ENCODE peak calls at places on chromosomes 1 and 21, in eight cellular contexts. T is stomach; D is prostate gland; O is PC-9; Q is IMR-90; A is heart right ventricle; M is CD8-positive, alpha-beta memory T cell; Z is spleen. L is an unnamed sample.
A peak's percentile ranks its signal among the peaks of the same experiment; 100 is the strongest.

GRCh38 chr1:178749581-178750166 is 24.6 kb downstream of the RALGPS2 start:
- DNase-seq in A (no peak), Z (no peak), Q (no peak), D (no peak), M (no peak), O (no peak), T (no peak), L (no peak)

GRCh38 chr1:201214461-201214860 is 23.8 kb downstream of the IGFN1 start:
- DNase-seq in Z (peak; percentile 21), O (no peak), A (no peak), M (no peak), D (no peak), Q (no peak), T (peak; percentile 7), L (no peak)

GRCh38 chr1:1883092-1883858 is 7.6 kb downstream of the GNB1 start:
- DNase-seq in A (no peak), T (no peak), M (no peak), O (no peak), D (no peak), Z (no peak), Q (no peak), L (no peak)

GRCh38 chr1:181318022-181318857 is 165.1 kb upstream of the CACNA1E start:
- DNase-seq in O (no peak), T (no peak), Q (no peak), D (no peak), A (no peak), Z (no peak), M (peak; percentile 24), L (no peak)

GRCh38 chr21:43188712-43189151 is 19.9 kb downstream of the CRYAA start:
- DNase-seq in A (no peak), Z (peak; percentile 75), O (no peak), D (peak; percentile 94), M (no peak), Q (no peak), T (peak; percentile 66), L (no peak)

GRCh38 chr1:43622901-43623780 is 26.8 kb upstream of the KDM4A start:
- DNase-seq in Q (no peak), D (no peak), O (peak; percentile 26), T (no peak), A (no peak), Z (peak; percentile 58), M (no peak), L (no peak)

GRCh38 chr1:104921552-104921951 is 1171.9 kb downstream of the AMY1C start:
- DNase-seq in T (no peak), O (no peak), A (no peak), Q (no peak), D (no peak), Z (no peak), M (no peak), L (no peak)

GRCh38 chr1:8816831-8817412 is 518 bp downstream of the RERE start:
- DNase-seq in M (peak; percentile 40), A (no peak), D (no peak), Q (no peak), T (peak; percentile 27), O (peak; percentile 47), Z (peak; percentile 86), L (no peak)

GRCh38 chr1:23344987-23345472 is 946 bp upstream of the HNRNPR start:
- DNase-seq in Z (no peak), D (no peak), T (no peak), M (no peak), Q (no peak), O (no peak), A (no peak), L (no peak)

GRCh38 chr1:20588634-20589225 is at the start of gene CDA:
- DNase-seq in O (peak; percentile 84), D (no peak), A (no peak), Z (peak; percentile 82), M (no peak), Q (no peak), T (no peak), L (no peak)
- H3K4me3 ChIP-seq in O (peak within 1 kb of the TSS; percentile 76), D (no peak within 1 kb of the TSS), A (peak within 1 kb of the TSS; percentile 24), Z (peak within 1 kb of the TSS; percentile 28), M (no peak within 1 kb of the TSS), Q (no peak within 1 kb of the TSS), T (no peak within 1 kb of the TSS), L (peak within 1 kb of the TSS; percentile 15)

GRCh38 chr1:54741531-54741930 is 22.8 kb downstream of the PARS2 start:
- DNase-seq in O (no peak), D (no peak), M (no peak), Z (no peak), Q (no peak), T (no peak), A (no peak), L (no peak)

GRCh38 chr1:54742262-54742661 is 22.1 kb downstream of the PARS2 start:
- DNase-seq in D (no peak), Z (no peak), T (no peak), Q (peak; percentile 42), O (no peak), M (no peak), A (peak; percentile 13), L (no peak)

GRCh38 chr1:54743416-54743815 is 20.9 kb downstream of the PARS2 start:
- DNase-seq in Z (no peak), A (peak; percentile 9), M (no peak), D (no peak), Q (no peak), T (no peak), O (no peak), L (no peak)

GRCh38 chr1:54736685-54737084 is 21.0 kb downstream of the TTC4 start:
- DNase-seq in O (no peak), A (no peak), Q (no peak), Z (no peak), M (no peak), D (no peak), T (no peak), L (no peak)

DNA sequence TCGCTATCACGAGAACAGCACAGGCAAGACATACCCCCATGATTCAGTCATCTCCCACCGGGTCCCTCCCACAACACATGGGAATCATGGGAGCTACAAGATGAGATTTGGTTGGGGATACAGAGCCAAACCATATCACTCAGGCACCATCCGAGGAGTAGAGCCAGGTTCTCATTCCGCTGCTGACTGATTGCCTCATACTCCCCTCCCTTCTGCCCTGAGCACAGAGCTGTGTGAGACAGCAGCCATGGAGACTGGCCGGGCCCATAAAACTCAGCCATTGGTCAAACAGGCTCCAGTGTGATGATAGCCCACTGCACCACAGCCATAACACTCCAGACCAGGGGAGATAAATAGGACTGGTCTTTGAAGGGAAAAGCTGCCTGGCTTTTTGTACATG is 22.6 kb downstream of the TTC4 start:
- DNase-seq in D (no peak), Q (no peak), O (no peak), M (no peak), Z (no peak), A (no peak), T (no peak), L (no peak)
- H3K9me3 ChIP-seq in D (no peaks in the 10 kb centered on the region), Q (no peaks in the 10 kb centered on the region), O (no peaks in the 10 kb centered on the region), M (no peaks in the 10 kb centered on the region), Z (no peaks in the 10 kb centered on the region), A (no peaks in the 10 kb centered on the region), T (no peaks in the 10 kb centered on the region), L (no peaks in the 10 kb centered on the region)

GRCh38 chr1:81237531-81238528 is 562.9 kb upstream of the ADGRL2 start:
- DNase-seq in M (no peak), Z (no peak), D (no peak), A (no peak), T (no peak), O (no peak), Q (peak; percentile 8), L (no peak)

GRCh38 chr1:81242103-81242502 is 558.6 kb upstream of the ADGRL2 start:
- DNase-seq in Q (no peak), O (no peak), A (no peak), M (no peak), D (no peak), Z (no peak), T (no peak), L (no peak)
- H3K4me3 ChIP-seq in Q (no peak overlapping the region), O (no peak overlapping the region), A (no peak overlapping the region), M (no peak overlapping the region), D (no peak overlapping the region), Z (no peak overlapping the region), T (no peak overlapping the region), L (no peak overlapping the region)

DNA sequence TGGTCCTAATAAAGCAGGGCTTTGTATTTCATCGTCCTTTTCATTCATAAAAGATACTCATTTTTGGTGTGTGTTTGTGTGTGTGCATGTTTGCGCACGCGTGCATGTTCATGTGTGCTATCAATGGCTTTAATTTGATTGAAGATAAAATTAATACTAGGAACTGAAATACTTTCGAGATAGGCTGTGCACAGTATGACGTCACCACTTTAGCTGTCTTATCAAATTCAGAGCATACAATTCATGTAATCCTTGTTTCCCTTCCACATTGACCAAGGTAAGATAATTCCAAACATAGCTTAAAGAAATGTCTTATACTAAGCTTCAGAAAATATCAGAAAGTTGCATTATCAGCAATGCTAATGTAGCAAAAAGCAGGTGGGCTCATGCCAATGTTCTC is 113.6 kb upstream of the CYYR1 start:
- DNase-seq in O (no peak), D (no peak), M (no peak), Z (no peak), T (no peak), Q (no peak), A (no peak), L (no peak)
- H3K9me3 ChIP-seq in O (no peaks in the 10 kb centered on the region), D (no peaks in the 10 kb centered on the region), M (no peaks in the 10 kb centered on the region), Z (peaks cover 15% of the 10 kb centered on the region), T (no peaks in the 10 kb centered on the region), Q (peaks cover 4% of the 10 kb centered on the region), A (peaks cover 5% of the 10 kb centered on the region), L (peaks cover 7% of the 10 kb centered on the region)

GRCh38 chr1:99808391-99809115 is 41.6 kb upstream of the AGL start:
- DNase-seq in A (peak; percentile 54), T (no peak), M (peak; percentile 54), O (peak; percentile 83), Z (no peak), Q (peak; percentile 96), D (peak; percentile 58), L (peak; percentile 32)
- H3K4me3 ChIP-seq in A (no peak overlapping the region), T (peak overlapping the region; percentile 17), M (no peak overlapping the region), O (peak overlapping the region; percentile 4), Z (no peak overlapping the region), Q (peak overlapping the region; percentile 7), D (no peak overlapping the region), L (no peak overlapping the region)

GRCh38 chr1:248047008-248047407 is 372 bp downstream of the OR2L3 start:
- DNase-seq in D (no peak), O (no peak), Z (no peak), Q (no peak), A (no peak), M (no peak), T (no peak), L (no peak)

GRCh38 chr1:248045209-248045608 is 1.4 kb upstream of the OR2L3 start:
- DNase-seq in D (no peak), M (no peak), A (no peak), T (no peak), O (no peak), Q (no peak), Z (no peak), L (no peak)

DNA sequence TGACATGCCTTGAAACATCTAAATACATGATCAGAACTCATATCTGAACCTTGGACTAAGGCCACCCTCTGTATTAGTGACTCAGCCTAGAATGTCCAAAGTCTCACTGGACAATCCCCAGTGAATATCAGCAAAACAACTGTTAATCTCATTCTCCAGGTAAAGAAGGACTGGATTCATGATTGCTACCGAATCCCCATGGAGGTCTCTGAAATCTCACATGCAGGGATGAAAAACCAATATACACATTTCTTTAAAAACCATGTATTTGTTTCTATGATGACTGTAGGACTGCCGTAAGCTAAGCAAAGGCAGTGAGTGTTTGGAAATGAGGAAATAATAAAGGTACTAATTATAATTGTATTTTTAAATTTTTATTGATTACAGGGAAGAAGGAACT is at the start of gene OR2L3:
- DNase-seq in T (no peak), O (no peak), Z (no peak), M (no peak), Q (no peak), A (no peak), D (no peak), L (no peak)
- H3K9me3 ChIP-seq in T (no peaks in the 10 kb centered on the region), O (no peaks in the 10 kb centered on the region), Z (no peaks in the 10 kb centered on the region), M (no peaks in the 10 kb centered on the region), Q (peaks cover 7% of the 10 kb centered on the region), A (no peaks in the 10 kb centered on the region), D (no peaks in the 10 kb centered on the region), L (no peaks in the 10 kb centered on the region)

GRCh38 chr1:41361495-41362356 is 492 bp downstream of the FOXO6 start:
- DNase-seq in O (no peak), Q (no peak), M (no peak), Z (peak; percentile 90), T (no peak), D (no peak), A (no peak), L (no peak)
- H3K4me3 ChIP-seq in O (peak overlapping the region; percentile 61), Q (peak overlapping the region; percentile 37), M (peak overlapping the region; percentile 59), Z (peak overlapping the region; percentile 59), T (peak overlapping the region; percentile 64), D (peak overlapping the region; percentile 39), A (peak overlapping the region; percentile 82), L (no peak overlapping the region)